ENCODE peak calls at places on chromosomes 4 and X, in nine cellular contexts. D is B cell, P is kidney, H is epithelial cell of proximal tubule, K is upper lobe of left lung, C is hepatocyte, V is lower lobe of right lung, Q is foreskin fibroblast, S is WTC11. A is an unnamed sample.

GRCh38 chr4:8863759-8864682 is 7.6 kb downstream of the HMX1 start:
- DNase-seq in D (no peak), P (no peak), H (no peak), K (no peak), C (no peak), V (no peak), Q (no peak), S (no peak), A (no peak)

GRCh38 chr4:186536285-186536684 is 19.1 kb downstream of the MTNR1A start:
- DNase-seq in D (no peak), P (no peak), H (no peak), K (no peak), C (no peak), V (no peak), Q (no peak), S (peak), A (no peak)

GRCh38 chr4:17013382-17014006 is 115.0 kb upstream of the LDB2 start:
- DNase-seq in D (no peak), P (no peak), H (no peak), K (no peak), C (no peak), V (no peak), Q (peak), S (no peak), A (no peak)

GRCh38 chr4:139144911-139145551 is 32.0 kb downstream of the ELF2 start:
- DNase-seq in D (no peak), P (no peak), H (no peak), K (peak), C (peak), V (no peak), Q (no peak), S (peak), A (no peak)

GRCh38 chrX:74421181-74422028 is at the start of gene SLC16A2:
- DNase-seq in D (no peak), P (peak), H (no peak), K (peak), C (peak), V (peak), Q (peak), S (peak), A (peak)

GRCh38 chr4:139763205-139763604 is 97.6 kb downstream of the MGST2 start:
- DNase-seq in D (no peak), P (no peak), H (no peak), K (no peak), C (no peak), V (no peak), Q (no peak), S (no peak), A (no peak)

GRCh38 chr4:136424052-136424451 is 1108.2 kb downstream of the PCDH18 start:
- DNase-seq in D (no peak), P (no peak), H (no peak), K (no peak), C (no peak), V (no peak), Q (no peak), S (no peak), A (no peak)

GRCh38 chr4:48255959-48256342 is 13.7 kb downstream of the TEC start:
- DNase-seq in D (no peak), P (no peak), H (no peak), K (no peak), C (no peak), V (no peak), Q (no peak), S (no peak), A (no peak)

GRCh38 chrX:7147978-7148824 is at the start of gene PUDP:
- DNase-seq in D (peak), P (peak), H (no peak), K (peak), C (peak), V (peak), Q (peak), S (peak), A (peak)

GRCh38 chr4:26015133-26015651 is 101.2 kb downstream of the SMIM20 start:
- DNase-seq in D (no peak), P (no peak), H (no peak), K (no peak), C (no peak), V (no peak), Q (peak), S (no peak), A (no peak)

GRCh38 chr4:177051473-177052060 is 258.1 kb upstream of the NEIL3 start:
- DNase-seq in D (no peak), P (no peak), H (no peak), K (no peak), C (peak), V (no peak), Q (no peak), S (peak), A (peak)

GRCh38 chr4:2305766-2306501 is 44.0 kb upstream of the MXD4 start:
- DNase-seq in D (no peak), P (no peak), H (no peak), K (no peak), C (no peak), V (no peak), Q (no peak), S (no peak), A (no peak)

GRCh38 chrX:906586-906985 is 276.0 kb downstream of the SHOX start:
- DNase-seq in D (no peak), P (no peak), H (no peak), K (no peak), C (no peak), V (no peak), Q (no peak), S (no peak), A (no peak)

GRCh38 chr4:169412046-169412445 is 141.3 kb upstream of the SH3RF1 start:
- DNase-seq in D (no peak), P (no peak), H (no peak), K (no peak), C (no peak), V (no peak), Q (no peak), S (no peak), A (no peak)

GRCh38 chr4:21949073-21949457 is 493 bp upstream of the KCNIP4 start:
- DNase-seq in D (no peak), P (peak), H (no peak), K (peak), C (peak), V (no peak), Q (peak), S (no peak), A (no peak)

GRCh38 chrX:39642071-39642470 is 455.7 kb downstream of the BCOR start:
- DNase-seq in D (no peak), P (no peak), H (no peak), K (no peak), C (peak), V (no peak), Q (no peak), S (no peak), A (no peak)

GRCh38 chrX:149286940-149287349 is 218.2 kb downstream of the IDS start:
- DNase-seq in D (peak), P (no peak), H (no peak), K (peak), C (peak), V (no peak), Q (peak), S (peak), A (peak)
- TF ChIP-seq CTCF in D (peak), P (peak), H (peak), K (peak), C (peak), V (peak), Q (peak), S (peak), A (peak)

GRCh38 chrX:46381630-46382029 is 163.6 kb downstream of the ZNF674 start:
- DNase-seq in D (peak), P (no peak), H (no peak), K (no peak), C (peak), V (no peak), Q (no peak), S (peak), A (peak)

GRCh38 chrX:46383006-46383405 is 162.2 kb downstream of the ZNF674 start:
- DNase-seq in D (no peak), P (no peak), H (no peak), K (no peak), C (no peak), V (no peak), Q (no peak), S (no peak), A (no peak)

GRCh38 chrX:46382595-46382994 is 162.6 kb downstream of the ZNF674 start:
- DNase-seq in D (no peak), P (no peak), H (no peak), K (no peak), C (no peak), V (no peak), Q (no peak), S (no peak), A (no peak)

GRCh38 chrX:46386511-46386910 is 158.7 kb downstream of the ZNF674 start:
- DNase-seq in D (no peak), P (no peak), H (no peak), K (no peak), C (no peak), V (no peak), Q (no peak), S (no peak), A (no peak)
- TF ChIP-seq CTCF in D (no peak), P (no peak), H (peak), K (no peak), C (no peak), V (no peak), Q (peak), S (no peak), A (peak)

DNA sequence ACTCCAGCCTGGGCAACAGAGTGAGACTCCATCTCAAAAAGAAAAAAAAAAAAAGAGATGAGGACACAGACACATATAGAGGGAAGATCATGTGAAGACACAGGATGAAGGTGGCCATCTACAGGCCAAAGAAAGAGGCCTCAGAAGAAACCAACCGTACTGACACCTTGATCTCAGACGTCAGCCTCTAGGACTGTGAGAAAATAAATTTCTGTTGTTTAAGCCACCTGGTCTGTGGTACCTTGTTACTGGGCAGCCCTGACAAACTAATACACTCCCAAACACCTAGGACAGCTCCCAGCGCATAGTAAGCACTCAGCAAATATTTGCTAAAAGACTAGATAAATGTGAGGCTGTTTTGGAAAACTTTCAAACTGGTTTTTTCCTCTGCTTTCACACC is 59.2 kb upstream of the SMIM10 start:
- DNase-seq in D (no peak), P (no peak), H (no peak), K (no peak), C (no peak), V (no peak), Q (no peak), S (no peak), A (no peak)
- TF ChIP-seq CTCF in D (no peak), P (no peak), H (peak), K (no peak), C (peak), V (no peak), Q (no peak), S (no peak), A (no peak)

GRCh38 chr4:180557348-180557747 is 1685.9 kb upstream of the TENM3 start:
- DNase-seq in D (no peak), P (no peak), H (no peak), K (no peak), C (no peak), V (no peak), Q (no peak), S (no peak), A (peak)
- TF ChIP-seq CTCF in D (no peak), P (no peak), H (peak), K (no peak), C (no peak), V (peak), Q (no peak), S (peak), A (peak)

GRCh38 chrX:102599084-102599949 is at the start of gene ARMCX5:
- DNase-seq in D (peak), P (peak), H (peak), K (peak), C (peak), V (peak), Q (peak), S (peak), A (peak)
- TF ChIP-seq CTCF in D (no peak), P (no peak), H (no peak), K (peak), C (no peak), V (no peak), Q (no peak), S (no peak), A (no peak)

GRCh38 chrX:86946569-86946968 is 571.0 kb upstream of the KLHL4 start:
- DNase-seq in D (no peak), P (no peak), H (peak), K (no peak), C (peak), V (no peak), Q (no peak), S (peak), A (peak)
- TF ChIP-seq CTCF in D (peak), P (peak), H (peak), K (no peak), C (peak), V (peak), Q (peak), S (peak), A (peak)